ENCODE peak calls at places on chromosome 20, in nine cellular contexts. N is cardiac muscle cell; H is sigmoid colon; P is brain microvascular endothelial cell; B is B cell; I is activated CD8-positive, alpha-beta T cell treated with anti-CD3 and anti-CD28 coated beads for 36 hours; S is GM13976; F is endothelial cell; L is upper lobe of right lung. K is an unnamed sample.

GRCh38 chr20:58623579-58624473 is 27.3 kb upstream of the STX16 start:
- DNase-seq in L (no peak), N (peak), S (no peak), B (no peak), F (no peak), H (peak), I (no peak), P (peak), K (peak)

GRCh38 chr20:15890358-15890982 is 682.8 kb downstream of the KIF16B start:
- DNase-seq in B (no peak), H (no peak), N (no peak), F (no peak), S (no peak), L (no peak), I (no peak), P (no peak), K (no peak)

GRCh38 chr20:4076671-4077070 is 61.3 kb upstream of the RNF24 start:
- DNase-seq in S (no peak), P (peak), N (peak), F (no peak), L (no peak), H (no peak), I (no peak), B (no peak), K (no peak)

GRCh38 chr20:1438361-1438760 is 28.3 kb downstream of the NSFL1C start:
- DNase-seq in H (no peak), L (no peak), S (no peak), P (no peak), N (no peak), F (no peak), B (no peak), I (no peak), K (no peak)

GRCh38 chr20:57959018-57959417 is 249.2 kb upstream of the PMEPA1 start:
- DNase-seq in B (no peak), N (no peak), P (no peak), I (no peak), S (no peak), F (no peak), L (no peak), H (peak), K (no peak)

GRCh38 chr20:53660947-53661381 is 67.3 kb upstream of the ZNF217 start:
- DNase-seq in S (peak), H (no peak), I (peak), N (no peak), B (no peak), P (no peak), L (no peak), F (no peak), K (no peak)

GRCh38 chr20:17859616-17860232 is 108.9 kb downstream of the SNX5 start:
- DNase-seq in I (peak), N (no peak), F (no peak), S (peak), B (no peak), H (no peak), L (peak), P (no peak), K (no peak)

GRCh38 chr20:37311710-37312355 is 22.4 kb downstream of the MANBAL start:
- DNase-seq in H (peak), F (no peak), I (no peak), N (no peak), P (no peak), B (no peak), S (no peak), L (no peak), K (no peak)

GRCh38 chr20:32387262-32387661 is 29.1 kb downstream of the ASXL1 start:
- DNase-seq in P (peak), H (no peak), F (no peak), B (no peak), N (no peak), L (no peak), I (peak), S (peak), K (no peak)

GRCh38 chr20:18837710-18838109 is 24.1 kb downstream of the SCP2D1 start:
- DNase-seq in H (no peak), N (no peak), B (no peak), I (no peak), F (no peak), P (no peak), L (no peak), S (no peak), K (no peak)

GRCh38 chr20:24992420-24993205 is at the start of gene APMAP:
- DNase-seq in B (peak), H (peak), L (peak), I (peak), F (peak), P (peak), S (peak), N (peak), K (peak)
- TF ChIP-seq CTCF in B (no peak), H (no peak), L (no peak), I (no peak), F (no peak), P (no peak), S (no peak), N (no peak), K (no peak)

DNA sequence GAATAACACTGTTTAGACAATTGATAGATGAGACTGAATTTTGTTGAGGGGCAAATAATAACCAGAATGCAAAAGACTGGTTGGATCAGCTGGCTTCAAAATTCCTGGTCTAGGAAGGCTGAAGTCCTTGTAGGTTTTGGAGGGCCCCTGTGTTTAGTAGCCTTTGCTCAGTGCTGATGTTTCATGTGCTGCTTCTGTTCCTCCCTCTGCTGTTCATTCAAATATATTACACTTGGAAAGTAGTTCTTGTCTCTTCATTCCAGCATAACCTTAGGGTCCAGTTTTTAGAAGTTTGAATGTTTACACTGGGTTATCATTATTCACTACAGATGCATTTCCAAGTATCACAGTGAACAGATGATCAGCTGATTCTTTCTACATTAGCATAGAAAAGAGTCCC is 72.5 kb downstream of the FLRT3 start:
- DNase-seq in I (no peak), F (no peak), H (no peak), P (peak), L (no peak), S (no peak), N (peak), B (no peak), K (no peak)
- TF ChIP-seq CTCF in I (no peak), F (peak), H (peak), P (peak), L (peak), S (no peak), N (peak), B (no peak), K (peak)

GRCh38 chr20:42739692-42740091 is 450.0 kb downstream of the PTPRT start:
- DNase-seq in H (no peak), S (no peak), B (no peak), F (no peak), I (no peak), P (no peak), N (no peak), L (no peak), K (no peak)

GRCh38 chr20:42744756-42745465 is 444.8 kb downstream of the PTPRT start:
- DNase-seq in I (no peak), F (no peak), H (no peak), S (no peak), L (no peak), B (no peak), P (no peak), N (no peak), K (no peak)

GRCh38 chr20:42741906-42742305 is 447.8 kb downstream of the PTPRT start:
- DNase-seq in H (no peak), N (no peak), P (no peak), I (no peak), B (no peak), L (no peak), S (no peak), F (no peak), K (no peak)

GRCh38 chr20:42740191-42740870 is 449.4 kb downstream of the PTPRT start:
- DNase-seq in I (no peak), B (no peak), L (no peak), F (no peak), S (no peak), H (no peak), P (no peak), N (no peak), K (no peak)

GRCh38 chr20:42742926-42743325 is 446.8 kb downstream of the PTPRT start:
- DNase-seq in B (no peak), I (no peak), N (no peak), F (no peak), P (no peak), S (no peak), H (no peak), L (no peak), K (no peak)
- TF ChIP-seq CTCF in B (no peak), I (no peak), N (no peak), F (no peak), P (no peak), S (no peak), H (no peak), L (no peak), K (no peak)

GRCh38 chr20:50379049-50379990 is 130.9 kb upstream of the PTPN1 start:
- DNase-seq in P (peak), H (peak), B (no peak), S (no peak), L (peak), F (no peak), I (no peak), N (peak), K (peak)

GRCh38 chr20:50381053-50381732 is 129.0 kb upstream of the PTPN1 start:
- DNase-seq in L (no peak), B (no peak), N (no peak), F (no peak), I (no peak), S (no peak), H (no peak), P (no peak), K (no peak)

GRCh38 chr20:50381771-50382593 is 128.2 kb upstream of the PTPN1 start:
- DNase-seq in L (no peak), B (no peak), P (no peak), H (no peak), S (no peak), I (peak), N (no peak), F (no peak), K (no peak)

GRCh38 chr20:50379991-50380696 is 130.0 kb upstream of the PTPN1 start:
- DNase-seq in H (no peak), L (no peak), B (no peak), F (no peak), I (no peak), N (no peak), P (no peak), S (no peak), K (no peak)

GRCh38 chr20:50380697-50381040 is 129.5 kb upstream of the PTPN1 start:
- DNase-seq in N (peak), P (peak), H (no peak), B (no peak), L (no peak), F (no peak), I (no peak), S (no peak), K (no peak)
- TF ChIP-seq CTCF in N (peak), P (peak), H (peak), B (no peak), L (peak), F (no peak), I (no peak), S (no peak), K (peak)

GRCh38 chr20:51322164-51322707 is 220.3 kb downstream of the NFATC2 start:
- DNase-seq in B (peak), I (no peak), L (no peak), F (no peak), P (no peak), H (no peak), S (no peak), N (no peak), K (no peak)

GRCh38 chr20:51321343-51322163 is 221.0 kb downstream of the NFATC2 start:
- DNase-seq in F (no peak), P (no peak), I (no peak), B (no peak), L (no peak), N (no peak), H (no peak), S (no peak), K (no peak)

GRCh38 chr20:51315390-51315789 is 227.1 kb downstream of the NFATC2 start:
- DNase-seq in P (no peak), I (no peak), F (no peak), B (no peak), H (no peak), N (no peak), L (no peak), S (no peak), K (no peak)

GRCh38 chr20:51319522-51319921 is 223.0 kb downstream of the NFATC2 start:
- DNase-seq in B (no peak), I (no peak), F (no peak), L (no peak), N (no peak), S (no peak), P (no peak), H (no peak), K (no peak)

GRCh38 chr20:51318058-51318960 is 224.2 kb downstream of the NFATC2 start:
- DNase-seq in F (peak), B (no peak), S (peak), P (peak), H (no peak), N (peak), I (peak), L (peak), K (no peak)
- TF ChIP-seq CTCF in F (peak), B (peak), S (no peak), P (peak), H (peak), N (peak), I (peak), L (peak), K (peak)

DNA sequence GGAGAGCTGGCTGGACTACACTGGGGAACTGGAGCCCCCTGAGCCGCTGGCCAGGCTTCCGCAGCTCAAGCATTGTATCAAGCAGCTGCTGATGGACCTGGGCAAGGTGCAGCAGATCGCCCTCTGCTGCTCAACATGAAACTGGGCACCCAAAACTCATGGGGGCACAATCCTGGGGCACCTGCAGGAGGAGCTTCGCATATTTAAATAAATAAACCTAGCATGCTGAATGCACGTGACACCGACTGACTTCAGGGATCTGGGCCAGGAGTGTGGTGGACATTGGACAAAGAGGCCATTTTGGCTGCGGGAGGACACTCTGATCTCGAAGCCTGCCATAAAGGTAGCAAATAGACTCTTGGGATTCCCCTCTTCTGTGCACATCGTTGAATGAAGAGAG is 6.8 kb downstream of the SCAND1 start:
- DNase-seq in P (no peak), F (peak), B (no peak), I (peak), N (peak), S (no peak), L (no peak), H (no peak), K (no peak)
- TF ChIP-seq CTCF in P (peak), F (peak), B (peak), I (peak), N (peak), S (peak), L (no peak), H (no peak), K (peak)

K was measured in AG04450.